ENCODE peak calls at places on chromosome 2, in six cellular contexts. E, D, J, T, P and S are unnamed samples.

GRCh38 chr2:199495147-199495546 is 37.4 kb upstream of the SATB2 start:
- DNase-seq in E (no peak), D (peak; percentile 60), J (peak; percentile 33), T (no peak), P (no peak), S (no peak)

GRCh38 chr2:182240862-182241371 is 185.9 kb downstream of the PDE1A start:
- DNase-seq in E (no peak), D (peak; percentile 51), J (peak; percentile 52), T (no peak), P (peak; percentile 45), S (no peak)

GRCh38 chr2:159226059-159226461 is 60.4 kb downstream of the WDSUB1 start:
- DNase-seq in E (no peak), D (peak; percentile 17), J (peak; percentile 58), T (no peak), P (no peak), S (no peak)

GRCh38 chr2:127398239-127398590 is 10.4 kb upstream of the MAP3K2 start:
- DNase-seq in E (peak; percentile 74), D (peak; percentile 35), J (peak; percentile 92), T (no peak), P (peak; percentile 49), S (peak; percentile 96)

GRCh38 chr2:10159486-10160160 is 37.1 kb downstream of the RRM2 start:
- DNase-seq in E (no peak), D (no peak), J (no peak), T (no peak), P (no peak), S (no peak)

GRCh38 chr2:169298007-169298406 is 64.3 kb downstream of the LRP2 start:
- DNase-seq in E (no peak), D (no peak), J (no peak), T (no peak), P (no peak), S (no peak)

GRCh38 chr2:232532406-232532805 is 6.4 kb downstream of the CHRND start:
- DNase-seq in E (no peak), D (no peak), J (no peak), T (no peak), P (no peak), S (no peak)

GRCh38 chr2:101341421-101341820 is 32.9 kb upstream of the RNF149 start:
- DNase-seq in E (no peak), D (peak; percentile 56), J (no peak), T (no peak), P (peak; percentile 23), S (no peak)

GRCh38 chr2:172100080-172101007 is 2.4 kb downstream of the DLX2 start:
- DNase-seq in E (no peak), D (peak; percentile 58), J (no peak), T (no peak), P (no peak), S (no peak)

GRCh38 chr2:45909677-45910191 is 258.3 kb downstream of the PRKCE start:
- DNase-seq in E (no peak), D (no peak), J (peak; percentile 88), T (no peak), P (no peak), S (no peak)

GRCh38 chr2:110858135-110858737 is 125.9 kb downstream of the ACOXL start:
- DNase-seq in E (no peak), D (no peak), J (no peak), T (no peak), P (no peak), S (no peak)

GRCh38 chr2:109029444-109030193 is 40.6 kb upstream of the EDAR start:
- DNase-seq in E (no peak), D (no peak), J (no peak), T (no peak), P (no peak), S (no peak)